ENCODE peak calls at places on chromosome 7, in nine cellular contexts. One of them, this sample, is unnamed.

GRCh38 chr7:82699773-82700186 is 256.2 kb upstream of the CACNA2D1 start:
- DNase-seq in sigmoid colon: no peak
- DNase-seq in left ventricle myocardium inferior: no peak
- DNase-seq in AG10803: peak; percentile 2
- DNase-seq in HepG2: no peak
- DNase-seq in WERI-Rb-1: no peak
- DNase-seq in psoas muscle: no peak
- DNase-seq in colonic mucosa: peak; percentile 47
- DNase-seq in HFF-Myc: no peak
- DNase-seq in this sample: peak; percentile 42

GRCh38 chr7:54542920-54543539 is 855 bp downstream of the VSTM2A start:
- DNase-seq in HFF-Myc: peak; percentile 1
- DNase-seq in HepG2: no peak
- DNase-seq in WERI-Rb-1: no peak
- DNase-seq in left ventricle myocardium inferior: no peak
- DNase-seq in sigmoid colon: no peak
- DNase-seq in psoas muscle: no peak
- DNase-seq in colonic mucosa: no peak
- DNase-seq in AG10803: peak; percentile 13
- DNase-seq in this sample: peak; percentile 9

GRCh38 chr7:75572814-75573213 is 80.7 kb downstream of the SPDYE5 start:
- DNase-seq in HepG2: no peak
- DNase-seq in WERI-Rb-1: no peak
- DNase-seq in psoas muscle: no peak
- DNase-seq in sigmoid colon: no peak
- DNase-seq in colonic mucosa: no peak
- DNase-seq in HFF-Myc: no peak
- DNase-seq in left ventricle myocardium inferior: no peak
- DNase-seq in AG10803: no peak
- DNase-seq in this sample: no peak

GRCh38 chr7:14606101-14606500 is 296.4 kb downstream of the DGKB start:
- DNase-seq in sigmoid colon: no peak
- DNase-seq in left ventricle myocardium inferior: no peak
- DNase-seq in AG10803: peak; percentile 54
- DNase-seq in HepG2: no peak
- DNase-seq in colonic mucosa: no peak
- DNase-seq in WERI-Rb-1: no peak
- DNase-seq in HFF-Myc: no peak
- DNase-seq in psoas muscle: no peak
- DNase-seq in this sample: no peak

GRCh38 chr7:117645456-117646181 is 165.8 kb downstream of the CFTR start:
- DNase-seq in AG10803: peak; percentile 6
- DNase-seq in colonic mucosa: no peak
- DNase-seq in WERI-Rb-1: no peak
- DNase-seq in left ventricle myocardium inferior: no peak
- DNase-seq in HFF-Myc: no peak
- DNase-seq in HepG2: no peak
- DNase-seq in sigmoid colon: no peak
- DNase-seq in psoas muscle: no peak
- DNase-seq in this sample: peak; percentile 52

GRCh38 chr7:47253650-47254080 is 328.2 kb downstream of the TNS3 start:
- DNase-seq in psoas muscle: peak; percentile 77
- DNase-seq in HepG2: no peak
- DNase-seq in WERI-Rb-1: peak; percentile 23
- DNase-seq in left ventricle myocardium inferior: peak; percentile 44
- DNase-seq in HFF-Myc: no peak
- DNase-seq in sigmoid colon: peak; percentile 78
- DNase-seq in colonic mucosa: peak; percentile 32
- DNase-seq in AG10803: peak; percentile 68
- DNase-seq in this sample: peak; percentile 78

GRCh38 chr7:20172736-20173334 is 44.3 kb downstream of the MACC1 start:
- DNase-seq in WERI-Rb-1: peak; percentile 70
- DNase-seq in AG10803: peak; percentile 66
- DNase-seq in psoas muscle: no peak
- DNase-seq in HFF-Myc: peak; percentile 12
- DNase-seq in left ventricle myocardium inferior: no peak
- DNase-seq in HepG2: peak; percentile 33
- DNase-seq in colonic mucosa: peak; percentile 52
- DNase-seq in sigmoid colon: peak; percentile 88
- DNase-seq in this sample: peak; percentile 66

GRCh38 chr7:87369216-87369615 is 23.8 kb downstream of the CROT start:
- DNase-seq in HepG2: no peak
- DNase-seq in AG10803: no peak
- DNase-seq in sigmoid colon: no peak
- DNase-seq in psoas muscle: no peak
- DNase-seq in WERI-Rb-1: no peak
- DNase-seq in colonic mucosa: no peak
- DNase-seq in left ventricle myocardium inferior: no peak
- DNase-seq in HFF-Myc: no peak
- DNase-seq in this sample: no peak

GRCh38 chr7:116653204-116653603 is 18.8 kb upstream of the MET start:
- DNase-seq in WERI-Rb-1: no peak
- DNase-seq in sigmoid colon: no peak
- DNase-seq in colonic mucosa: no peak
- DNase-seq in psoas muscle: no peak
- DNase-seq in HFF-Myc: peak; percentile 17
- DNase-seq in AG10803: peak; percentile 69
- DNase-seq in HepG2: no peak
- DNase-seq in left ventricle myocardium inferior: no peak
- DNase-seq in this sample: peak; percentile 69

GRCh38 chr7:50595538-50596102 is 30.4 kb upstream of the DDC start:
- DNase-seq in sigmoid colon: no peak
- DNase-seq in left ventricle myocardium inferior: no peak
- DNase-seq in colonic mucosa: no peak
- DNase-seq in WERI-Rb-1: peak; percentile 61
- DNase-seq in HFF-Myc: peak; percentile 37
- DNase-seq in psoas muscle: no peak
- DNase-seq in HepG2: peak; percentile 35
- DNase-seq in AG10803: peak; percentile 76
- DNase-seq in this sample: peak; percentile 76

GRCh38 chr7:7565746-7566650 is 686 bp upstream of the MIOS start:
- DNase-seq in sigmoid colon: no peak
- DNase-seq in HFF-Myc: no peak
- DNase-seq in AG10803: no peak
- DNase-seq in HepG2: peak; percentile 21
- DNase-seq in left ventricle myocardium inferior: no peak
- DNase-seq in colonic mucosa: peak; percentile 51
- DNase-seq in WERI-Rb-1: peak; percentile 15
- DNase-seq in psoas muscle: no peak
- DNase-seq in this sample: no peak

GRCh38 chr7:19224951-19225350 is 79.7 kb upstream of the FERD3L start:
- DNase-seq in colonic mucosa: no peak
- DNase-seq in WERI-Rb-1: no peak
- DNase-seq in psoas muscle: no peak
- DNase-seq in left ventricle myocardium inferior: no peak
- DNase-seq in sigmoid colon: no peak
- DNase-seq in HepG2: no peak
- DNase-seq in HFF-Myc: no peak
- DNase-seq in AG10803: no peak
- DNase-seq in this sample: no peak

GRCh38 chr7:1558841-1559625 is 3.0 kb upstream of the TMEM184A start:
- DNase-seq in psoas muscle: peak; percentile 50
- DNase-seq in AG10803: no peak
- DNase-seq in left ventricle myocardium inferior: no peak
- DNase-seq in sigmoid colon: no peak
- DNase-seq in HFF-Myc: no peak
- DNase-seq in HepG2: no peak
- DNase-seq in WERI-Rb-1: no peak
- DNase-seq in colonic mucosa: no peak
- DNase-seq in this sample: no peak

DNA sequence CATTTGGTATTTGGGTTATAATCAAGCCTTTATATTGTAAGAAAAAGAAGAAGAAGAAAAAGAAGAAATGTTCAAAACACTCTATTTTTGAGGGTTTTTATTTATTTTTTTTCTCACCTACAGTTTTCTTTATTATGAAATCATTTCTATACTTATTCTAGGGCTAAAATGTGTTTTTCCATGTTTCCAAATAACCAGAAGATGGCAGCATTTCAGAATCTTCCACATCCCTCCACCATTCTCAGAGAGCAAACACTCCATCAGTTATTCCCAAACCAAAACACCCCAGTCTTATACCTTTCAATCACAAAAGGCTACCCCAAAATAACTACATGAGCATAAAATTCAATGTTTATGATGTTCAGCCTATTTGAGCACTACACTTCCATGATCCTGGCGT is 38.7 kb upstream of the PPP1R17 start:
- DNase-seq in left ventricle myocardium inferior: no peak
- DNase-seq in AG10803: peak; percentile 3
- DNase-seq in HFF-Myc: no peak
- DNase-seq in HepG2: peak; percentile 2
- DNase-seq in psoas muscle: no peak
- DNase-seq in colonic mucosa: no peak
- DNase-seq in WERI-Rb-1: no peak
- DNase-seq in sigmoid colon: no peak
- DNase-seq in this sample: peak; percentile 11
- TF ChIP-seq CTCF in left ventricle myocardium inferior: peak; percentile 30
- TF ChIP-seq CTCF in AG10803: peak; percentile 39
- TF ChIP-seq CTCF in HFF-Myc: no peak
- TF ChIP-seq CTCF in HepG2: no peak
- TF ChIP-seq CTCF in psoas muscle: no peak
- TF ChIP-seq CTCF in colonic mucosa: no peak
- TF ChIP-seq CTCF in WERI-Rb-1: peak; percentile 22
- TF ChIP-seq CTCF in sigmoid colon: no peak
- TF ChIP-seq CTCF in this sample: peak; percentile 18

DNA sequence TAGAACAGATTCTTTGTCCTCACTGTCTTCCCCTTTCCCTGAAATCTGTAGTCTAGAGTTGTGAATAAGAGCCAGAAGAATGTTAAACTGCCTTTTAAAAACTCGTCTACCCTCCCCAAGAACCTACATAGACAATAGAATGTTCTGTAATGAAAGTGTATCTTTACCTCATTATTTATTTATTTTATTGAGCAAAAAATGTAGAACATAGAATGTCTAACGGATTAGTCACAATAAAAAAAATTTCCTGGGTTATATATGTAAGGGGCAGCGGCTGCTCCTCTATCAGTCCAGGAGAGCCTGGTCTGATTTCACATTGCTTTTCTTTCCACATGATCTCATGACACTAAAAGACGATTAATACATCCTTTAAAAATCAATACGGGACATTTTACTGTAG is 135.7 kb downstream of the SDK1 start:
- DNase-seq in sigmoid colon: no peak
- DNase-seq in HFF-Myc: no peak
- DNase-seq in HepG2: no peak
- DNase-seq in left ventricle myocardium inferior: no peak
- DNase-seq in AG10803: no peak
- DNase-seq in psoas muscle: no peak
- DNase-seq in WERI-Rb-1: no peak
- DNase-seq in colonic mucosa: no peak
- DNase-seq in this sample: peak; percentile 36
- H3K4me3 ChIP-seq in sigmoid colon: no peak overlapping the region
- H3K4me3 ChIP-seq in HFF-Myc: no peak overlapping the region
- H3K4me3 ChIP-seq in HepG2: no peak overlapping the region
- H3K4me3 ChIP-seq in left ventricle myocardium inferior: no peak overlapping the region
- H3K4me3 ChIP-seq in AG10803: no peak overlapping the region
- H3K4me3 ChIP-seq in psoas muscle: no peak overlapping the region
- H3K4me3 ChIP-seq in WERI-Rb-1: no peak overlapping the region
- H3K4me3 ChIP-seq in colonic mucosa: no peak overlapping the region
- H3K4me3 ChIP-seq in this sample: no peak overlapping the region

DNA sequence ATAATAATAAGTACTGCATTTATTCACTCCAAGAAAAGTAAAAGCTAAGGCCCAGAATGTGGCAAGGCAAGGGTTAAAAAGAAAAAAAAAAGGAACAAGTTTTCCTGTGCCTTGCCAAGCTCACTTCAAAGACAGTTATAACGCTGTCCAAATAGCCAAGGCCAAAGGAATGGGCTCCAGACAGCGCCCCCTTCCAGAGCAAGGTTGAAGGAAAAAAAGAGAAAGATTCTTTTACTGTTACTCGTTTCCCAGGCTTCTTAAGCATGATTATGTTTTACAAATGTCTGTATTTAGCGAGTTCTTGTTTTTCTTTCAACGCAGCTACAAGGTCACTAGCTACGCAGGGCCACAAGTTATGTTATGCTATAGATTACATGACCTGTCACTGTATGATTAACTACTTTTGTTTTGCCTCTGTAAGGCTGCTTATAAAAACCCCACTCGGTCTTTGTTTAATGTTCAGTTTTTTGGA is 9.1 kb upstream of the EIF4H start:
- DNase-seq in psoas muscle: no peak
- DNase-seq in sigmoid colon: no peak
- DNase-seq in left ventricle myocardium inferior: no peak
- DNase-seq in HepG2: no peak
- DNase-seq in WERI-Rb-1: no peak
- DNase-seq in HFF-Myc: no peak
- DNase-seq in colonic mucosa: no peak
- DNase-seq in AG10803: no peak
- DNase-seq in this sample: no peak
- TF ChIP-seq CTCF in psoas muscle: no peak
- TF ChIP-seq CTCF in sigmoid colon: no peak
- TF ChIP-seq CTCF in left ventricle myocardium inferior: peak; percentile 33
- TF ChIP-seq CTCF in HepG2: peak; percentile 52
- TF ChIP-seq CTCF in WERI-Rb-1: peak; percentile 14
- TF ChIP-seq CTCF in HFF-Myc: peak; percentile 44
- TF ChIP-seq CTCF in colonic mucosa: no peak
- TF ChIP-seq CTCF in AG10803: peak; percentile 42
- TF ChIP-seq CTCF in this sample: peak; percentile 37

GRCh38 chr7:95491201-95491600 is 5.5 kb downstream of the ASB4 start:
- DNase-seq in left ventricle myocardium inferior: no peak
- DNase-seq in HFF-Myc: no peak
- DNase-seq in HepG2: no peak
- DNase-seq in sigmoid colon: no peak
- DNase-seq in colonic mucosa: no peak
- DNase-seq in AG10803: no peak
- DNase-seq in WERI-Rb-1: no peak
- DNase-seq in psoas muscle: no peak
- DNase-seq in this sample: no peak

GRCh38 chr7:95482398-95482797 is 3.3 kb upstream of the ASB4 start:
- DNase-seq in WERI-Rb-1: no peak
- DNase-seq in HFF-Myc: no peak
- DNase-seq in AG10803: no peak
- DNase-seq in colonic mucosa: no peak
- DNase-seq in left ventricle myocardium inferior: no peak
- DNase-seq in sigmoid colon: no peak
- DNase-seq in psoas muscle: no peak
- DNase-seq in HepG2: no peak
- DNase-seq in this sample: no peak

GRCh38 chr7:95490366-95490765 is 4.6 kb downstream of the ASB4 start:
- DNase-seq in AG10803: no peak
- DNase-seq in psoas muscle: no peak
- DNase-seq in HFF-Myc: no peak
- DNase-seq in colonic mucosa: no peak
- DNase-seq in WERI-Rb-1: no peak
- DNase-seq in HepG2: peak; percentile 59
- DNase-seq in left ventricle myocardium inferior: no peak
- DNase-seq in sigmoid colon: no peak
- DNase-seq in this sample: no peak

GRCh38 chr7:95481768-95482167 is 4.0 kb upstream of the ASB4 start:
- DNase-seq in HFF-Myc: no peak
- DNase-seq in colonic mucosa: no peak
- DNase-seq in sigmoid colon: no peak
- DNase-seq in AG10803: no peak
- DNase-seq in WERI-Rb-1: no peak
- DNase-seq in psoas muscle: no peak
- DNase-seq in HepG2: no peak
- DNase-seq in left ventricle myocardium inferior: no peak
- DNase-seq in this sample: no peak

DNA sequence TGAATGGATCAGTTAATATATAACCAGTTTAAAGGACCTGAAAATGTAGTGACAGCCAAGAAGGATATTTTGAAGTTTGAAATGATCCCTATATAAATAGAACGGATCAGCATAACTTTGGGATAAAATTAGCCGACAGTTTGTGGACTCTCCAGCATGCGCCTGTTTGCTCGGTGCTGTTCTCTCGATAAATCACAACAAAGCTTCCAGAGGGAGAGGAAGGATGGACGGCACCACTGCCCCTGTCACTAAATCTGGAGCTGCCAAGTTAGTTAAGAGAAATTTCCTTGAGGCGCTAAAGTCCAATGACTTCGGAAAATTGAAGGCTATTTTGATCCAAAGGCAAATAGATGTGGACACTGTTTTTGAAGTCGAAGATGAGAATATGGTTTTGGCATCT is at the start of gene ASB4:
- DNase-seq in left ventricle myocardium inferior: no peak
- DNase-seq in psoas muscle: peak; percentile 52
- DNase-seq in sigmoid colon: no peak
- DNase-seq in colonic mucosa: no peak
- DNase-seq in AG10803: no peak
- DNase-seq in HFF-Myc: no peak
- DNase-seq in HepG2: no peak
- DNase-seq in WERI-Rb-1: no peak
- DNase-seq in this sample: no peak
- H3K4me3 ChIP-seq in left ventricle myocardium inferior: peak within 1 kb of the TSS; percentile 53
- H3K4me3 ChIP-seq in psoas muscle: peak within 1 kb of the TSS; percentile 65
- H3K4me3 ChIP-seq in sigmoid colon: no peak within 1 kb of the TSS
- H3K4me3 ChIP-seq in colonic mucosa: no peak within 1 kb of the TSS
- H3K4me3 ChIP-seq in AG10803: no peak within 1 kb of the TSS
- H3K4me3 ChIP-seq in HFF-Myc: no peak within 1 kb of the TSS
- H3K4me3 ChIP-seq in HepG2: peak within 1 kb of the TSS; percentile 18
- H3K4me3 ChIP-seq in WERI-Rb-1: no peak within 1 kb of the TSS
- H3K4me3 ChIP-seq in this sample: no peak within 1 kb of the TSS

This sample was measured in fibroblast of mammary gland.